ENCODE peak calls at places on chromosome 15, in eight cellular contexts. D, J, W, K, U, Y, Q and V are unnamed samples.

GRCh38 chr15:77496710-77497107 is 76.0 kb downstream of the HMG20A start:
- DNase-seq in D (peak; percentile 74), J (peak; percentile 69), W (peak; percentile 74), K (peak; percentile 95), U (peak; percentile 92), Y (no peak), Q (peak; percentile 91), V (peak; percentile 92)

GRCh38 chr15:50750227-50750597 is 15.3 kb downstream of the SPPL2A start:
- DNase-seq in D (no peak), J (no peak), W (no peak), K (no peak), U (no peak), Y (no peak), Q (no peak), V (no peak)

GRCh38 chr15:23686466-23687142 is 501 bp downstream of the NDN start:
- DNase-seq in D (no peak), J (no peak), W (no peak), K (no peak), U (no peak), Y (no peak), Q (no peak), V (peak; percentile 34)

GRCh38 chr15:38885001-38885400 is 320.4 kb upstream of the RASGRP1 start:
- DNase-seq in D (no peak), J (peak; percentile 20), W (no peak), K (no peak), U (no peak), Y (no peak), Q (no peak), V (no peak)

GRCh38 chr15:58340176-58340575 is 91.6 kb upstream of the LIPC start:
- DNase-seq in D (peak; percentile 41), J (peak; percentile 52), W (no peak), K (no peak), U (no peak), Y (no peak), Q (no peak), V (no peak)

GRCh38 chr15:38254065-38254883 is 1.6 kb downstream of the SPRED1 start:
- DNase-seq in D (peak; percentile 85), J (peak; percentile 81), W (peak; percentile 21), K (peak; percentile 60), U (no peak), Y (no peak), Q (peak; percentile 70), V (no peak)

GRCh38 chr15:67771201-67771600 is 54.1 kb upstream of the SKOR1 start:
- DNase-seq in D (no peak), J (no peak), W (no peak), K (no peak), U (no peak), Y (no peak), Q (no peak), V (peak; percentile 47)

GRCh38 chr15:101277943-101278564 is 769 bp upstream of the SELENOS start:
- DNase-seq in D (no peak), J (no peak), W (no peak), K (no peak), U (no peak), Y (no peak), Q (no peak), V (peak; percentile 29)

GRCh38 chr15:59186501-59186900 is 20.1 kb upstream of the LDHAL6B start:
- DNase-seq in D (no peak), J (no peak), W (no peak), K (no peak), U (no peak), Y (no peak), Q (no peak), V (no peak)

GRCh38 chr15:99511529-99511864 is 54.3 kb upstream of the MEF2A start:
- DNase-seq in D (no peak), J (no peak), W (no peak), K (no peak), U (no peak), Y (no peak), Q (no peak), V (no peak)

GRCh38 chr15:80730931-80731330 is 35.8 kb downstream of the ABHD17C start:
- DNase-seq in D (no peak), J (no peak), W (no peak), K (no peak), U (no peak), Y (no peak), Q (no peak), V (no peak)

GRCh38 chr15:75729304-75730069 is 16.8 kb upstream of the CSPG4 start:
- DNase-seq in D (no peak), J (no peak), W (no peak), K (no peak), U (peak; percentile 46), Y (no peak), Q (peak; percentile 56), V (no peak)

GRCh38 chr15:84797801-84798200 is 19.4 kb upstream of the ALPK3 start:
- DNase-seq in D (no peak), J (no peak), W (no peak), K (no peak), U (no peak), Y (no peak), Q (no peak), V (no peak)

GRCh38 chr15:51030649-51031316 is 63.9 kb downstream of the TNFAIP8L3 start:
- DNase-seq in D (peak; percentile 92), J (peak; percentile 40), W (no peak), K (no peak), U (no peak), Y (no peak), Q (peak; percentile 85), V (no peak)

GRCh38 chr15:101497484-101498034 is 8.1 kb upstream of the PCSK6 start:
- DNase-seq in D (no peak), J (no peak), W (no peak), K (no peak), U (no peak), Y (no peak), Q (no peak), V (no peak)

GRCh38 chr15:85002517-85002916 is 20.9 kb downstream of the PDE8A start:
- DNase-seq in D (no peak), J (no peak), W (no peak), K (no peak), U (no peak), Y (no peak), Q (no peak), V (peak; percentile 51)

GRCh38 chr15:67135494-67135893 is 70.1 kb downstream of the SMAD3 start:
- DNase-seq in D (no peak), J (no peak), W (no peak), K (no peak), U (no peak), Y (no peak), Q (peak; percentile 27), V (no peak)

GRCh38 chr15:78325092-78325843 is 14.9 kb upstream of the CRABP1 start:
- DNase-seq in D (peak; percentile 26), J (peak; percentile 49), W (no peak), K (no peak), U (no peak), Y (no peak), Q (no peak), V (no peak)

GRCh38 chr15:65266469-65266868 is 20.2 kb downstream of the PARP16 start:
- DNase-seq in D (no peak), J (no peak), W (no peak), K (no peak), U (no peak), Y (no peak), Q (no peak), V (no peak)
- H3K36me3 ChIP-seq in D (peaks cover 2% of the 10 kb centered on the region), J (no peaks in the 10 kb centered on the region), W (peaks cover 34% of the 10 kb centered on the region), K (no peaks in the 10 kb centered on the region), U (no peaks in the 10 kb centered on the region), Y (no peaks in the 10 kb centered on the region), Q (peaks cover 73% of the 10 kb centered on the region), V (no peaks in the 10 kb centered on the region)

DNA sequence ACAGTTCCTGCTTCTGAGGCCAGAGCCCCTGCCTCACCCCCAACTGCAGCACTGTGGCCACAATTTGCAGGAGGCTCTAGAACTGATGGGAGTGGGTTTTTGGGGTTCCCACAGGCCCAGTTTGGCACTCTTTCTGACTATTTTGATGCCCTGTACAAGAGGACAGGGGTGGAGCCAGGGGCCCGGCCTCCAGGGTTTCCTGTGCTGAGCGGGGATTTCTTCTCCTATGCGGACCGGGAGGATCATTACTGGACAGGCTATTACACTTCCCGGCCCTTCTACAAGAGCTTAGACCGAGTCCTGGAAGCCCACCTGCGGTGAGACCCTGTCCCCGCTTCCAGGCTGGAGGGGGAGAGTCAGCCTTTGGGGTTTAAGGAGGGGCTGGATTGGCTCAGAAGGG is 6.9 kb downstream of the MAN2A2 start:
- DNase-seq in D (no peak), J (no peak), W (no peak), K (no peak), U (no peak), Y (no peak), Q (no peak), V (no peak)
- H3K36me3 ChIP-seq in D (peaks cover 34% of the 10 kb centered on the region), J (peaks cover 2% of the 10 kb centered on the region), W (peaks cover 77% of the 10 kb centered on the region), K (peaks cover 86% of the 10 kb centered on the region), U (peaks cover 30% of the 10 kb centered on the region), Y (peaks cover 6% of the 10 kb centered on the region), Q (peaks cover 97% of the 10 kb centered on the region), V (no peaks in the 10 kb centered on the region)

DNA sequence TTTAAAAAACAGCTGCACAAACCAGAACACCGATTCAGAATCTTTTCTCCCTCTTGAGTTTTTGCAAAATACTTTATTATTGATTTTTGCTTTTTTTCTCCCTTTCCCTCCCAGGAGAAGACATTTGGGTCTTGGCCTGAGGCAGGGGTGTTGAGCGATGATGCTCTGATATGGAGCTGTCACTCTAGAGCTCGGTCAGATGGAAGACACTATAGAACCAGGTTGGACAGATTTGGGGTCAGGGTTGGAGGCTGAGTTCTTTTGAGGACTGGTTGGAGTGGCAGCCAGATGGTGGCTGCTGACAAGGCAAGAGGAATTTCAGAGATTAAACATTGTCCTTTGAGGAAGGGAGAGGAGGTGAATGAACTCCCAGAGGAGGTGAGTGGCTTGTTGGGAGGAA is 16.9 kb downstream of the CDAN1 start:
- DNase-seq in D (no peak), J (no peak), W (no peak), K (no peak), U (no peak), Y (no peak), Q (no peak), V (no peak)
- H3K36me3 ChIP-seq in D (no peaks in the 10 kb centered on the region), J (peaks cover 15% of the 10 kb centered on the region), W (peaks cover 5% of the 10 kb centered on the region), K (peaks cover 27% of the 10 kb centered on the region), U (peaks cover 23% of the 10 kb centered on the region), Y (peaks cover 10% of the 10 kb centered on the region), Q (peaks cover 84% of the 10 kb centered on the region), V (peaks cover 18% of the 10 kb centered on the region)

DNA sequence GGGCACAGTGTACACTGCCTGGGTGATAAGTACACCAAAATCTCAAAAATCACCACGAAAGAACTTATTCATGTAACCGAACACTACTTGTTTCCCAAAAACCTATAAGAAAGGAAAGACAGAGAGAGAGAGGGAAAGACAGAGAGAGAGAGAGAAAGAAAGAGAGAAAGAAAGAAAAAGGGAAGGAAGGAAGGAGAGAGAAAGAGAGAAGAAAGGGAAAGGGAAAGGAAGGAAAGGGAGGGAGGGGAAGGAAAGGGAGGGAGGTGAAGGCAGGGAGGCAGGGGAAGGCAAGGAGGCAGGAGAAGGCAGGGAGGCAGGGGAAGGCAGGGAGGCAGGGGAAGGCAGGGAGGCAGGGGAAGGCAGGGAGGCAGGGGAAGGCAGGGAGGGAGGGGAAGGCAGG is 48.2 kb downstream of the ANXA2 start:
- DNase-seq in D (no peak), J (no peak), W (no peak), K (no peak), U (no peak), Y (no peak), Q (no peak), V (no peak)
- H3K36me3 ChIP-seq in D (peaks cover 37% of the 10 kb centered on the region), J (peaks cover 74% of the 10 kb centered on the region), W (peaks cover 10% of the 10 kb centered on the region), K (peaks cover 84% of the 10 kb centered on the region), U (peaks cover 32% of the 10 kb centered on the region), Y (peaks cover 29% of the 10 kb centered on the region), Q (peaks cover 96% of the 10 kb centered on the region), V (peaks cover 38% of the 10 kb centered on the region)

DNA sequence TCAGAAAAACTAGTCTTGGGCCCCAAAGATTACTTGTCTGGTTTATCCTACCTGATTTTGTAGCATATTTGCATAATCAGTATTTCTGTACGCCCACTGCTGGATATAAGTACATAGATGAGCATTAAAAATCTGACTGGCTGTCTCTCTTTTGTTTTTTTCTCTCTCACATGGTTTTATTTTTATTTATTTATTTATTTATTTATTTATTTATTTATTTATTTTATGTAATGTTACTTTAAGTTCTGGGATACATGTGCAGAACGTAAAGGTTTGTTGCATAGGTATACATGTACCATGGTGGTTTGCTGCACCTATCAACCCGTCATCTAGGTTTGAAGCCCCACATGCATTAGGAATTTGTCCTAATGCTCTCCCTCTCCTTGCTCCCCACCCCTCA is 31.9 kb downstream of the C2CD4B start:
- DNase-seq in D (no peak), J (no peak), W (no peak), K (no peak), U (no peak), Y (no peak), Q (no peak), V (no peak)
- H3K36me3 ChIP-seq in D (no peaks in the 10 kb centered on the region), J (no peaks in the 10 kb centered on the region), W (no peaks in the 10 kb centered on the region), K (no peaks in the 10 kb centered on the region), U (no peaks in the 10 kb centered on the region), Y (no peaks in the 10 kb centered on the region), Q (no peaks in the 10 kb centered on the region), V (no peaks in the 10 kb centered on the region)